ENCODE peak calls at places on chromosome 21, in five cellular contexts. E is GM12878, G is dorsolateral prefrontal cortex, L is HCT116, C is fibroblast of lung. Q is an unnamed sample.
A peak's percentile ranks its signal among the peaks of the same experiment; 100 is the strongest.

GRCh38 chr21:35367558-35367957 is 318.5 kb upstream of the RUNX1 start:
- DNase-seq in E (no peak), G (no peak), L (no peak), C (no peak), Q (no peak)

GRCh38 chr21:36917487-36918158 is 48.8 kb downstream of the HLCS start:
- DNase-seq in E (no peak), G (no peak), L (no peak), C (peak; percentile 76), Q (peak; percentile 17)

GRCh38 chr21:44445413-44445812 is 9.9 kb upstream of the LRRC3 start:
- DNase-seq in E (no peak), G (peak; percentile 2), L (no peak), C (no peak), Q (no peak)

GRCh38 chr21:20551939-20552338 is 446.3 kb upstream of the NCAM2 start:
- DNase-seq in E (no peak), G (no peak), L (no peak), C (no peak), Q (no peak)

GRCh38 chr21:44884059-44884458 is 10.6 kb upstream of the PTTG1IP start:
- DNase-seq in E (no peak), G (no peak), L (no peak), C (no peak), Q (no peak)

GRCh38 chr21:38448619-38449186 is 49.6 kb downstream of the ERG start:
- DNase-seq in E (no peak), G (no peak), L (no peak), C (no peak), Q (no peak)

GRCh38 chr21:45979651-45980050 is 1.9 kb upstream of the COL6A1 start:
- DNase-seq in E (no peak), G (no peak), L (no peak), C (no peak), Q (no peak)

GRCh38 chr21:31201548-31201947 is 142.5 kb downstream of the TIAM1 start:
- DNase-seq in E (peak; percentile 35), G (no peak), L (no peak), C (peak; percentile 63), Q (no peak)

GRCh38 chr21:41322496-41323382 is 6.1 kb downstream of the FAM3B start:
- DNase-seq in E (no peak), G (no peak), L (no peak), C (no peak), Q (no peak)

GRCh38 chr21:43880111-43880985 is 15.3 kb downstream of the AGPAT3 start:
- DNase-seq in E (no peak), G (no peak), L (peak; percentile 81), C (no peak), Q (no peak)

GRCh38 chr21:29300547-29301138 is 1.9 kb downstream of the BACH1 start:
- DNase-seq in E (peak; percentile 92), G (no peak), L (no peak), C (peak; percentile 51), Q (no peak)

GRCh38 chr21:31198575-31198974 is 145.5 kb downstream of the TIAM1 start:
- DNase-seq in E (no peak), G (no peak), L (peak; percentile 48), C (peak; percentile 79), Q (no peak)

GRCh38 chr21:29105218-29105617 is 25.2 kb upstream of the MAP3K7CL start:
- DNase-seq in E (no peak), G (no peak), L (no peak), C (no peak), Q (no peak)

GRCh38 chr21:38188037-38188436 is 68.8 kb upstream of the KCNJ15 start:
- DNase-seq in E (no peak), G (no peak), L (no peak), C (no peak), Q (no peak)

GRCh38 chr21:45408811-45409261 is 3.9 kb downstream of the COL18A1 start:
- DNase-seq in E (no peak), G (no peak), L (no peak), C (no peak), Q (no peak)

GRCh38 chr21:46374761-46375389 is 50.9 kb downstream of the PCNT start:
- DNase-seq in E (no peak), G (no peak), L (no peak), C (no peak), Q (no peak)

GRCh38 chr21:38992737-38993136 is 187.0 kb downstream of the ETS2 start:
- DNase-seq in E (no peak), G (no peak), L (no peak), C (no peak), Q (no peak)

GRCh38 chr21:24594082-24594481 is 1013.2 kb downstream of the MRPL39 start:
- DNase-seq in E (no peak), G (no peak), L (no peak), C (no peak), Q (no peak)

GRCh38 chr21:35048183-35048601 is 910 bp downstream of the RUNX1 start:
- DNase-seq in E (no peak), G (no peak), L (no peak), C (no peak), Q (no peak)

GRCh38 chr21:34603002-34603709 is 11.8 kb downstream of the RCAN1 start:
- DNase-seq in E (no peak), G (peak; percentile 90), L (no peak), C (peak; percentile 79), Q (peak; percentile 78)

GRCh38 chr21:35648512-35648911 is 411.8 kb downstream of the SETD4 start:
- DNase-seq in E (no peak), G (no peak), L (no peak), C (no peak), Q (no peak)

GRCh38 chr21:30515681-30516080 is 13.7 kb upstream of the KRTAP19-5 start:
- DNase-seq in E (no peak), G (no peak), L (no peak), C (no peak), Q (no peak)

GRCh38 chr21:43768868-43769167 is 7.3 kb downstream of the CSTB start:
- DNase-seq in E (no peak), G (no peak), L (no peak), C (no peak), Q (no peak)

GRCh38 chr21:40383951-40384350 is 463.0 kb downstream of the DSCAM start:
- DNase-seq in E (no peak), G (no peak), L (no peak), C (no peak), Q (no peak)

GRCh38 chr21:41593051-41593783 is 85.3 kb upstream of the TMPRSS2 start:
- DNase-seq in E (no peak), G (no peak), L (no peak), C (no peak), Q (no peak)

GRCh38 chr21:16213518-16213917 is 483.7 kb downstream of the USP25 start:
- DNase-seq in E (no peak), G (no peak), L (no peak), C (no peak), Q (no peak)
- H3K27ac ChIP-seq in E (no peak overlapping the region), G (peak overlapping the region; percentile 63), L (no peak overlapping the region), C (no peak overlapping the region), Q (no peak overlapping the region)

GRCh38 chr21:32710987-32711386 is 16.8 kb downstream of the SYNJ1 start:
- DNase-seq in E (no peak), G (no peak), L (no peak), C (no peak), Q (no peak)
- H3K27ac ChIP-seq in E (no peak overlapping the region), G (no peak overlapping the region), L (no peak overlapping the region), C (no peak overlapping the region), Q (no peak overlapping the region)

DNA sequence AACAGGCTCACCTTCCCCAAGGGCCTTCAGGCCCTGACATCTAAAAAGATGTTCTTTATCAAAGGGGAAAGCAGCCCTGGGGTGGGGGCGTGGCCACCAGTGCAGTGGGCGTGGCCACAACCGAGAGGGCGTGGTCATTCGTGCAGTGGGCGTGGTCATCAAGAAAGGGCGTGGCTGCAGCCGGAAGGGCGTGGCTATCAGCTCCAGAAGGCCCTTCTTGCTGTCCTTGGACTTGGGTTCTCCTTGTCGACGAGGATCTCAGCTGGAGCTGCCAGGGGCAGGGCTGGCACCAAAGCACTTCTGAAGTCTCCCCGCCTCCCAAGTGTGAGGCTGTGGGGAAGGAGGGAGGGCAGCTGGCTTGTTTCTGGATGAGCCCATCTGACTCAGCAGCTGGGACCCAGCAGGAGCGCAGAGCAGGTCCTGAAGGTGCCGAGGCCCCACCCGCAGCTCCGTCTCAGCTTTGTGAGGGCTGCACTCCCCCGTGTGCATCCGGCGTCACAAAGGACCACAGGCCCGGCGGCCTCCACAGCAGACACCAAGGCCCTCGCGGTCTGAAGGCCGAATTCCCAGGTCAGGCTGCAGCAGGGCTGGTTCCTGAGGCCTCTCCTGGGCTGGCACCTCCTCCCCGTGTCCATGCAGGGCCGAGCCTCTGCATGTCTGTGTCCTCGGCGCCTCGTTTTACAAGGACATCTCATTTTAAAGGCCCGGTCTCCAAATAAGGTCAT is 12.8 kb downstream of the PDE9A start:
- DNase-seq in E (no peak), G (no peak), L (no peak), C (no peak), Q (no peak)
- H3K27ac ChIP-seq in E (no peak overlapping the region), G (peak overlapping the region; percentile 73), L (no peak overlapping the region), C (no peak overlapping the region), Q (peak overlapping the region; percentile 85)

GRCh38 chr21:26966978-26967913 is at the start of gene ADAMTS5:
- DNase-seq in E (no peak), G (peak; percentile 33), L (no peak), C (peak; percentile 77), Q (no peak)
- H3K27ac ChIP-seq in E (no peak within 1 kb of the TSS), G (peak within 1 kb of the TSS; percentile 3), L (no peak within 1 kb of the TSS), C (peak within 1 kb of the TSS; percentile 85), Q (no peak within 1 kb of the TSS)

Q was measured in substantia nigra.